ENCODE peak calls at places on chromosomes 12 and 14, in eight cellular contexts. F, B, T, P, V, C, D and S are unnamed samples.

GRCh38 chr12:12461923-12462315 is 100.7 kb downstream of the DUSP16 start:
- DNase-seq in F (no peak), B (no peak), T (no peak), P (no peak), V (no peak), C (no peak), D (no peak), S (no peak)

GRCh38 chr12:69900720-69901131 is 75.7 kb downstream of the MYRFL start:
- DNase-seq in F (peak), B (peak), T (peak), P (peak), V (peak), C (peak), D (peak), S (peak)

GRCh38 chr14:60656755-60657608 is 7.7 kb upstream of the SIX1 start:
- DNase-seq in F (peak), B (peak), T (no peak), P (no peak), V (peak), C (peak), D (peak), S (peak)

GRCh38 chr12:88650715-88651114 is 70.4 kb upstream of the KITLG start:
- DNase-seq in F (no peak), B (peak), T (no peak), P (no peak), V (no peak), C (no peak), D (peak), S (peak)

GRCh38 chr14:63938198-63939005 is 85.6 kb downstream of the SYNE2 start:
- DNase-seq in F (no peak), B (no peak), T (no peak), P (no peak), V (peak), C (no peak), D (no peak), S (no peak)

GRCh38 chr12:116376354-116377193 is 99.1 kb upstream of the MED13L start:
- DNase-seq in F (no peak), B (no peak), T (no peak), P (no peak), V (no peak), C (no peak), D (peak), S (no peak)

GRCh38 chr14:52960627-52961026 is 9.8 kb upstream of the FERMT2 start:
- DNase-seq in F (no peak), B (no peak), T (no peak), P (peak), V (peak), C (no peak), D (no peak), S (no peak)

GRCh38 chr14:68394113-68394718 is 398.7 kb downstream of the ZFP36L1 start:
- DNase-seq in F (no peak), B (no peak), T (no peak), P (no peak), V (no peak), C (no peak), D (peak), S (peak)

GRCh38 chr14:104299993-104300761 is 161.8 kb downstream of the KIF26A start:
- DNase-seq in F (peak), B (no peak), T (no peak), P (no peak), V (peak), C (no peak), D (no peak), S (no peak)

GRCh38 chr14:104864267-104865068 is 600 bp upstream of the CEP170B start:
- DNase-seq in F (peak), B (no peak), T (no peak), P (no peak), V (no peak), C (no peak), D (peak), S (peak)

GRCh38 chr12:28626504-28626903 is 436.2 kb downstream of the CCDC91 start:
- DNase-seq in F (no peak), B (no peak), T (no peak), P (no peak), V (no peak), C (no peak), D (no peak), S (no peak)

GRCh38 chr12:121576851-121577391 is 3.9 kb downstream of the KDM2B start:
- DNase-seq in F (no peak), B (peak), T (no peak), P (no peak), V (no peak), C (no peak), D (peak), S (peak)

GRCh38 chr14:69105326-69105725 is 47.6 kb downstream of the DCAF5 start:
- DNase-seq in F (no peak), B (peak), T (no peak), P (no peak), V (no peak), C (no peak), D (peak), S (peak)

GRCh38 chr12:52605542-52605941 is 4.3 kb upstream of the KRT72 start:
- DNase-seq in F (no peak), B (no peak), T (no peak), P (no peak), V (no peak), C (no peak), D (no peak), S (no peak)

GRCh38 chr14:88598097-88598675 is 35.3 kb downstream of the ZC3H14 start:
- DNase-seq in F (no peak), B (no peak), T (no peak), P (no peak), V (no peak), C (no peak), D (no peak), S (no peak)

GRCh38 chr14:79356040-79356439 is 855.3 kb downstream of the DIO2 start:
- DNase-seq in F (no peak), B (peak), T (no peak), P (no peak), V (no peak), C (no peak), D (no peak), S (no peak)

GRCh38 chr12:117047810-117048584 is 51.2 kb downstream of the TESC start:
- DNase-seq in F (no peak), B (peak), T (no peak), P (no peak), V (no peak), C (peak), D (peak), S (peak)